ENCODE peak calls at places on chromosomes 16 and 17, in four cellular contexts. I is breast epithelium, W is mammary epithelial cell, L is right atrium auricular region. B is an unnamed sample.
A peak's percentile ranks its signal among the peaks of the same experiment; 100 is the strongest.

GRCh38 chr17:69287168-69287567 is 39.8 kb downstream of the ABCA5 start:
- DNase-seq in I (no peak), W (peak; percentile 73), L (no peak), B (no peak)

GRCh38 chr17:43363926-43364285 is 34.9 kb upstream of the ARL4D start:
- DNase-seq in I (no peak), W (no peak), L (no peak), B (no peak)

GRCh38 chr16:61289141-61289540 is 747.1 kb downstream of the CDH8 start:
- DNase-seq in I (no peak), W (no peak), L (no peak), B (peak; percentile 90)

GRCh38 chr17:21689604-21690003 is 2.7 kb upstream of the KCNJ18 start:
- DNase-seq in I (no peak), W (peak; percentile 61), L (peak; percentile 83), B (no peak)

GRCh38 chr17:4206945-4207344 is 56.8 kb downstream of the ANKFY1 start:
- DNase-seq in I (no peak), W (no peak), L (no peak), B (no peak)

GRCh38 chr16:31386157-31386984 is 6.8 kb upstream of the ITGAD start:
- DNase-seq in I (no peak), W (peak; percentile 89), L (no peak), B (peak; percentile 22)

GRCh38 chr17:57948555-57949420 is 6.4 kb downstream of the CUEDC1 start:
- DNase-seq in I (no peak), W (peak; percentile 99), L (no peak), B (peak; percentile 77)

GRCh38 chr17:64277831-64278562 is 14.9 kb upstream of the TEX2 start:
- DNase-seq in I (no peak), W (no peak), L (no peak), B (no peak)

GRCh38 chr17:70492368-70492767 is 323.0 kb downstream of the KCNJ2 start:
- DNase-seq in I (no peak), W (no peak), L (no peak), B (no peak)

GRCh38 chr17:49817993-49818392 is 29.5 kb downstream of the KAT7 start:
- DNase-seq in I (no peak), W (no peak), L (no peak), B (no peak)

GRCh38 chr17:48143629-48144028 is 36.1 kb downstream of the SNX11 start:
- DNase-seq in I (no peak), W (no peak), L (no peak), B (no peak)

GRCh38 chr16:28491080-28491969 is 549 bp downstream of the CLN3 start:
- DNase-seq in I (no peak), W (peak; percentile 61), L (no peak), B (peak; percentile 22)

GRCh38 chr16:59566446-59566845 is 832.3 kb upstream of the GOT2 start:
- DNase-seq in I (no peak), W (no peak), L (no peak), B (no peak)

GRCh38 chr16:51615141-51615540 is 464.1 kb upstream of the SALL1 start:
- DNase-seq in I (no peak), W (no peak), L (no peak), B (no peak)

GRCh38 chr17:27946521-27946920 is 53.4 kb upstream of the LYRM9 start:
- DNase-seq in I (no peak), W (no peak), L (no peak), B (no peak)

GRCh38 chr16:20409398-20410152 is at the start of gene ACSM5:
- DNase-seq in I (no peak), W (no peak), L (peak; percentile 73), B (no peak)

GRCh38 chr17:49393491-49394255 is 21.0 kb downstream of the PHB1 start:
- DNase-seq in I (no peak), W (no peak), L (no peak), B (peak; percentile 18)

GRCh38 chr17:50034504-50035364 is 21.2 kb upstream of the ITGA3 start:
- DNase-seq in I (no peak), W (no peak), L (no peak), B (no peak)

GRCh38 chr16:68760671-68761275 is 23.7 kb downstream of the CDH1 start:
- DNase-seq in I (no peak), W (peak; percentile 99), L (no peak), B (no peak)

GRCh38 chr16:50535506-50536257 is 12.5 kb upstream of the NKD1 start:
- DNase-seq in I (no peak), W (no peak), L (peak; percentile 16), B (no peak)

GRCh38 chr16:12132290-12132689 is 155.8 kb downstream of the SNX29 start:
- DNase-seq in I (no peak), W (no peak), L (no peak), B (no peak)

GRCh38 chr17:2786176-2786881 is 9.9 kb upstream of the RAP1GAP2 start:
- DNase-seq in I (peak; percentile 64), W (peak; percentile 75), L (peak; percentile 66), B (peak; percentile 91)

GRCh38 chr16:48426244-48427135 is 41.3 kb upstream of the SIAH1 start:
- DNase-seq in I (no peak), W (no peak), L (no peak), B (no peak)

GRCh38 chr16:85366031-85366763 is 246.9 kb upstream of the GSE1 start:
- DNase-seq in I (no peak), W (no peak), L (no peak), B (peak; percentile 79)

DNA sequence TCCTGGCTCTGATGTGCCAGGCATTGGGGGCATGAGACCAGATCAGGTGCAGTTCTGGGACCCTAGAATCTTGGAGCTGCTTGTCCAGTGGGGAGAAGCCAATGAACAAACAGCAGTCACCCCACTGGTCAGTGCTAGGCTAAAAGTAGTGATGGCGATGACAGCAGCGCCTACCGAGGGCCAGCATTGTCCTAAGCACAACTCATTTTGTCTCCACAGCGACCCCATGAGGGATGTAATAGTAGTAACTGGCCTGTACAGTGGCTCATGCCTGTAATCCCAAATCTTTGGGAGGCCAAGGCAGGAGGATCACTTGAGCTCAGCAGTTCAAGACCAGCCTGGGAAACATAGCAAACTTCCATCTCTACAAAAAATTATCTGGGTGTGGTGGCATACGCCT is 6.2 kb downstream of the SMCR8 start:
- DNase-seq in I (no peak), W (no peak), L (no peak), B (no peak)
- TF ChIP-seq CTCF in I (no peak), W (no peak), L (no peak), B (no peak)

DNA sequence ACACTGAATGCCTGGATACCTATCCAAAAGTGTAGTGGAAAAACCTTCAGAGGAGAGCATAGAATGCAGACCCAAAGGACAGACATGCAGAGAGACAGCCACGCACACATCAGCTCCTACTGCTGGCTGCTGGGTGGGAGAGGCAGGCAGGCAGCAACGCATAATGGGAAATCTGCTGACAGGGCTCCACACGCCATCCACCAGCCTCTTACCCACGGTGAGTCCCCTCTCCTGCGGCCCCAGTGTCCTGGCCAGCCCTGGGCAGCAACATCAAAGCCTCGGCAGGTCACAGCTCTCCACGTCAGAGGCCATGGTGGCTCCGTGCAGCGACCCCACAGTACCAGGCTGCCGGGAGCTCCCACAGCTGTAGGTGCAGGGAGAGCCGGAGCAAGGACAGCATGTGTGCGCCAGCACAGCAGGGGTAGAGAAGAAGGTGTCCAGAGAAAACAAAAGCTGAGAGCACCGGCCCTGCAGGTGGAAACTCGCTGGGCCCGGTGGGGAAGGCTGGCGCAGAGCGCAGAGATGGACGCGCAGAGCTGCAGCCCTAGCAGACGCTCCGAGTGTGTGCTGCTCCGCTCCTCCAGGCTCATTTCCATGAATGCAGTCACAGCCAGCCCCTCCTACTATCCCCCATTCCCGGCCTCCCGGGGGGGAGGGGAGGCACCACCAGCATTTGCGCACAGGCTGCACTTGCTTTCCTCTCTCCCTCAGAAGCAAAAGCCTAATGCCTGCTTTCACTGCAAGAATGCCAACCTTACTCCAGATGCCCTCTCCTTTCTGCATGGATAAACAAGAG is 58.9 kb downstream of the CYTH1 start:
- DNase-seq in I (no peak), W (no peak), L (no peak), B (peak; percentile 82)
- H3K4me1 ChIP-seq in I (peaks cover 6% of the 10 kb centered on the region), W (peaks cover 12% of the 10 kb centered on the region), L (no peaks in the 10 kb centered on the region), B (peaks cover 31% of the 10 kb centered on the region)

GRCh38 chr17:13756763-13757162 is 155.0 kb upstream of the HS3ST3A1 start:
- DNase-seq in I (no peak), W (no peak), L (no peak), B (no peak)
- TF ChIP-seq CTCF in I (no peak), W (no peak), L (no peak), B (no peak)

GRCh38 chr16:4324479-4324868 is 8.6 kb downstream of the GLIS2 start:
- DNase-seq in I (no peak), W (no peak), L (no peak), B (no peak)
- H3K4me1 ChIP-seq in I (peaks cover 46% of the 10 kb centered on the region), W (peaks cover 48% of the 10 kb centered on the region), L (no peaks in the 10 kb centered on the region), B (peaks cover 23% of the 10 kb centered on the region)

DNA sequence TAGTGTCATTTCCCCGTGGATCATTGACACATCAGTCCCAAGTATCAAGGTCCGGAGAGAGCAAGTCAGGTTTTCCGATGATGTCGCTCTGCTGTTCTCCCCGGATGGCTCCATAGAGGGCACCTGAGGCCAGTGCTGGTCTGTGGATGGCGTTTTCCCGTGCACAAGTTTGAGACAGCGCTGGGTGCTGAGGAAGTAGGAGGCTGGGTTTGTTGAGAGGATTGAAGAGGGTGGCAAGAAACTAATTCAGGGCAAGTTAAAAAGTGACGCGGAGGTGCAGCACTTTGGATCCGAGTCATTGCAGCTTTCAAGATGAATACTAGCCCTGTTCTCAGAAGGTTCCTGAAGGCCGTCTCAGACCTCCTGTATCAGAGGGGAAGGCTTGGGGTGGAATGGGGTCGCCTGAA is 7.7 kb downstream of the NUBP1 start:
- DNase-seq in I (no peak), W (no peak), L (no peak), B (no peak)
- TF ChIP-seq CTCF in I (no peak), W (no peak), L (no peak), B (no peak)

GRCh38 chr16:63061319-63061718 is 1025.1 kb upstream of the CDH8 start:
- DNase-seq in I (no peak), W (no peak), L (no peak), B (no peak)
- H3K4me1 ChIP-seq in I (no peaks in the 10 kb centered on the region), W (no peaks in the 10 kb centered on the region), L (no peaks in the 10 kb centered on the region), B (no peaks in the 10 kb centered on the region)

B was measured in A673.